ENCODE peak calls at places on chromosomes 6 and 20, in eight cellular contexts. G is tibial nerve, J is Peyer's patch, O is EL, B is ovary, W is NCI-H1930, F is islet precursor cell, A is choroid plexus epithelial cell. U is an unnamed sample.

GRCh38 chr6:63904844-63905243 is 269.2 kb downstream of the PHF3 start:
- DNase-seq in G (no peak), J (no peak), O (peak), B (no peak), W (no peak), F (peak), A (peak), U (no peak)

GRCh38 chr6:83860347-83860731 is 850 bp downstream of the CYB5R4 start:
- DNase-seq in G (no peak), J (no peak), O (no peak), B (no peak), W (no peak), F (no peak), A (no peak), U (no peak)

GRCh38 chr20:24629668-24630067 is 160.2 kb downstream of the SYNDIG1 start:
- DNase-seq in G (no peak), J (no peak), O (no peak), B (no peak), W (no peak), F (peak), A (peak), U (no peak)

GRCh38 chr6:10552237-10552810 is 31.2 kb downstream of the GCNT2 start:
- DNase-seq in G (no peak), J (no peak), O (no peak), B (no peak), W (no peak), F (no peak), A (no peak), U (no peak)

GRCh38 chr6:150306290-150306689 is 62.5 kb upstream of the IYD start:
- DNase-seq in G (no peak), J (no peak), O (no peak), B (no peak), W (no peak), F (no peak), A (no peak), U (no peak)

GRCh38 chr6:4585682-4586468 is 190.3 kb upstream of the CDYL start:
- DNase-seq in G (no peak), J (no peak), O (no peak), B (no peak), W (no peak), F (peak), A (no peak), U (no peak)

GRCh38 chr6:4884646-4885427 is 108.6 kb downstream of the CDYL start:
- DNase-seq in G (no peak), J (no peak), O (no peak), B (no peak), W (no peak), F (no peak), A (no peak), U (no peak)

GRCh38 chr6:2693191-2693590 is 57.5 kb downstream of the MYLK4 start:
- DNase-seq in G (no peak), J (no peak), O (no peak), B (no peak), W (no peak), F (no peak), A (no peak), U (no peak)

GRCh38 chr6:163415176-163415619 is 680 bp downstream of the QKI start:
- DNase-seq in G (no peak), J (peak), O (no peak), B (peak), W (no peak), F (no peak), A (peak), U (no peak)

GRCh38 chr20:63183422-63184146 is 32.3 kb downstream of the YTHDF1 start:
- DNase-seq in G (no peak), J (peak), O (peak), B (peak), W (peak), F (peak), A (peak), U (no peak)

GRCh38 chr20:51306521-51307358 is 235.8 kb downstream of the NFATC2 start:
- DNase-seq in G (peak), J (peak), O (peak), B (peak), W (peak), F (peak), A (peak), U (no peak)

GRCh38 chr6:4351857-4352669 is 216.7 kb upstream of the ECI2 start:
- DNase-seq in G (peak), J (peak), O (peak), B (peak), W (no peak), F (peak), A (peak), U (no peak)

GRCh38 chr6:7073082-7073783 is 34.5 kb upstream of the RREB1 start:
- DNase-seq in G (no peak), J (no peak), O (no peak), B (no peak), W (no peak), F (no peak), A (no peak), U (no peak)

GRCh38 chr6:126017668-126018067 is 31.3 kb downstream of the TRMT11 start:
- DNase-seq in G (no peak), J (no peak), O (no peak), B (no peak), W (no peak), F (no peak), A (no peak), U (no peak)

GRCh38 chr20:16119909-16120308 is 453.3 kb downstream of the KIF16B start:
- DNase-seq in G (no peak), J (no peak), O (no peak), B (no peak), W (no peak), F (no peak), A (no peak), U (no peak)

GRCh38 chr6:15260099-15260821 is 14.4 kb downstream of the JARID2 start:
- DNase-seq in G (no peak), J (no peak), O (peak), B (no peak), W (no peak), F (no peak), A (peak), U (no peak)

GRCh38 chr20:58722379-58722778 is 29.8 kb downstream of the NPEPL1 start:
- DNase-seq in G (no peak), J (no peak), O (no peak), B (no peak), W (no peak), F (no peak), A (no peak), U (no peak)

U was measured in NCI-H187.